ENCODE peak calls at places on chromosomes 2 and 18, in four cellular contexts. B, T, J and L are unnamed samples.

GRCh38 chr2:55555977-55556376 is 36.5 kb downstream of the CFAP36 start:
- DNase-seq in B (no peak), T (no peak), J (no peak), L (no peak)

GRCh38 chr18:63216497-63216896 is 103.1 kb downstream of the BCL2 start:
- DNase-seq in B (no peak), T (no peak), J (no peak), L (no peak)

GRCh38 chr2:108579631-108580030 is 45.4 kb downstream of the LIMS1 start:
- DNase-seq in B (no peak), T (no peak), J (no peak), L (no peak)

GRCh38 chr2:190819835-190820234 is 60.8 kb upstream of the GLS start:
- DNase-seq in B (no peak), T (no peak), J (no peak), L (no peak)

GRCh38 chr2:45607701-45608100 is 3.4 kb downstream of the SRBD1 start:
- DNase-seq in B (peak), T (no peak), J (peak), L (no peak)

GRCh38 chr2:120775261-120775660 is 39.6 kb downstream of the GLI2 start:
- DNase-seq in B (no peak), T (no peak), J (no peak), L (no peak)

GRCh38 chr2:57621984-57622383 is 424.6 kb upstream of the VRK2 start:
- DNase-seq in B (no peak), T (no peak), J (no peak), L (no peak)

GRCh38 chr2:68721482-68722071 is 13.0 kb upstream of the ARHGAP25 start:
- DNase-seq in B (peak), T (no peak), J (no peak), L (no peak)

GRCh38 chr18:62242955-62243354 is 55.9 kb downstream of the RELCH start:
- DNase-seq in B (no peak), T (no peak), J (no peak), L (no peak)

GRCh38 chr2:30366199-30366691 is 80.8 kb upstream of the LCLAT1 start:
- DNase-seq in B (no peak), T (no peak), J (no peak), L (no peak)
- TF ChIP-seq NR2C2 in B (no peak), T (no peak), J (no peak), L (no peak)

DNA sequence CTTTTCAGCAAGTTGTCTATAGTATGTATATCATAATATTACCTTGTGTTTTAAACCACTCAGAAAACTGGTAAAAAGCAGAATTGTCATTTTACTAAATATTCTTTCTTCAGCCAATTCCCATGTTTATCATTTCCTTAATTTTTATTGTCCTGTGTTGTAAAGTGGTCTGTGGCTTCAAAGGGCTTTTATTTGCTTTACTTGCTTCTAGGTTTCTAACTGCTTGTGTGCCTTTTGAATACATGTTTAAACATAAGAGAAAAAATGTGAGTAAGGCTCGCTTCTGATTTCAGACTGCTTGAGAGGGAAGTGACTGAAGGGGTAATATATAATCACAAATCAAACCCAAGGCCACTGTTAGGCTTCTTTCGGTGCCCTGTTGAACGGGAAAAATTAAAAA is 407.5 kb upstream of the NRP2 start:
- DNase-seq in B (no peak), T (no peak), J (no peak), L (no peak)
- TF ChIP-seq TCF7 in B (no peak), T (no peak), J (no peak), L (no peak)

GRCh38 chr18:54975598-54975997 is 16.3 kb upstream of the CCDC68 start:
- DNase-seq in B (no peak), T (no peak), J (no peak), L (no peak)
- TF ChIP-seq NR2C2 in B (no peak), T (no peak), J (no peak), L (no peak)

GRCh38 chr2:117858892-117859531 is 44.5 kb downstream of the DDX18 start:
- DNase-seq in B (no peak), T (no peak), J (no peak), L (peak)
- TF ChIP-seq TCF7 in B (no peak), T (no peak), J (no peak), L (no peak)

GRCh38 chr2:24245986-24246779 is 71.3 kb downstream of the FAM228A start:
- DNase-seq in B (no peak), T (no peak), J (no peak), L (no peak)
- TF ChIP-seq NR2C2 in B (no peak), T (no peak), J (no peak), L (no peak)

DNA sequence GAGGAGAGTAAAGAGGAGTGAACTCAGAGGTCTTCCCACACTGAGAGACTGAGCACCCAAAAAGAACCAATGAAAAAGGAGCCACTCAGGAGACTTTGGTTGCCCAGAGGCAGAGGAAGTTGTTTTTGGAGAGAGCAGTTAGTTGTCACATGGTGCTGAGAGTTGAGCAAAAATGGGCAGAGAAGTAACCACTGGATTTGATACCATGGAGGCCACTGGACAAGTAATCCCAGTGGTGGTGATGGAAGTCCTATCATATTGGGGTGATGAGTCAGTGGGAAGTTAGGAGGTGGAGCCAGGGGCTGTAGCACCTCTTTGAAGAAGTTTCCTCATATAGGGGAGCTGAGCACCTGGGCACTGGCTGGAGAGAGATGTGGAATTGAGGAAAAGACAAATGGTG is 235.8 kb downstream of the TPGS2 start:
- DNase-seq in B (no peak), T (no peak), J (no peak), L (no peak)
- TF ChIP-seq TCF7 in B (no peak), T (no peak), J (no peak), L (no peak)

GRCh38 chr2:151560289-151560688 is 150.6 kb downstream of the RIF1 start:
- DNase-seq in B (peak), T (no peak), J (no peak), L (no peak)
- TF ChIP-seq NR2C2 in B (no peak), T (no peak), J (no peak), L (no peak)